ENCODE peak calls at places on chromosome 7, in nine cellular contexts. L is RWPE2; W is colonic mucosa; C is thoracic aorta; R is CD4-positive, alpha-beta T cell; Q is A549; X is cardiac muscle cell; J is heart left ventricle; O is uterus. E is an unnamed sample.

GRCh38 chr7:132393789-132394261 is 182.4 kb downstream of the PLXNA4 start:
- DNase-seq in W (no peak), C (no peak), X (peak; percentile 90), J (peak; percentile 55), L (no peak), R (no peak), O (peak; percentile 40), Q (no peak), E (no peak)

GRCh38 chr7:32670105-32670504 is 174.8 kb downstream of the AVL9 start:
- DNase-seq in X (peak; percentile 36), O (no peak), J (no peak), W (peak; percentile 68), Q (peak; percentile 94), R (no peak), C (no peak), L (no peak), E (no peak)

GRCh38 chr7:100865372-100865911 is 1.7 kb upstream of the TRIP6 start:
- DNase-seq in W (no peak), L (peak; percentile 95), O (peak; percentile 49), X (no peak), J (no peak), Q (no peak), C (no peak), R (no peak), E (peak; percentile 95)

GRCh38 chr7:94655562-94655883 is 410 bp downstream of the SGCE start:
- DNase-seq in J (no peak), W (peak; percentile 18), O (peak; percentile 15), L (no peak), R (no peak), Q (no peak), X (peak; percentile 29), C (no peak), E (no peak)

GRCh38 chr7:105841866-105842265 is 34.5 kb downstream of the ATXN7L1 start:
- DNase-seq in L (no peak), O (no peak), J (no peak), X (no peak), C (no peak), Q (no peak), W (no peak), R (no peak), E (peak; percentile 65)

GRCh38 chr7:117034851-117035462 is 81.7 kb downstream of the ST7 start:
- DNase-seq in O (no peak), R (no peak), W (no peak), J (no peak), C (no peak), L (no peak), Q (no peak), X (peak; percentile 50), E (no peak)

GRCh38 chr7:13336227-13336626 is 648.8 kb downstream of the ARL4A start:
- DNase-seq in R (no peak), J (no peak), X (peak; percentile 21), L (no peak), Q (no peak), C (no peak), W (no peak), O (no peak), E (peak; percentile 1)

GRCh38 chr7:28922618-28923331 is 35.4 kb downstream of the TRIL start:
- DNase-seq in C (no peak), X (peak; percentile 85), Q (peak; percentile 73), W (peak; percentile 75), O (peak; percentile 73), R (peak; percentile 49), J (peak; percentile 73), L (no peak), E (peak; percentile 34)

GRCh38 chr7:107597582-107597916 is 17.5 kb downstream of the BCAP29 start:
- DNase-seq in X (no peak), O (no peak), R (no peak), Q (no peak), W (no peak), J (no peak), C (no peak), L (no peak), E (no peak)

GRCh38 chr7:103447073-103447960 is 1.3 kb upstream of the SLC26A5 start:
- DNase-seq in J (no peak), C (no peak), X (peak; percentile 60), O (no peak), L (no peak), Q (peak; percentile 65), W (peak; percentile 60), R (peak; percentile 8), E (peak; percentile 69)

GRCh38 chr7:50822110-50822509 is 39.4 kb upstream of the GRB10 start:
- DNase-seq in W (no peak), C (no peak), R (no peak), J (no peak), X (no peak), Q (peak; percentile 41), L (no peak), O (no peak), E (no peak)
- H3K27ac ChIP-seq in W (no peak overlapping the region), C (no peak overlapping the region), R (no peak overlapping the region), J (no peak overlapping the region), X (no peak overlapping the region), Q (peak overlapping the region; percentile 77), L (no peak overlapping the region), O (no peak overlapping the region), E (no peak overlapping the region)

GRCh38 chr7:75579899-75580298 is 87.8 kb downstream of the SPDYE5 start:
- DNase-seq in L (no peak), W (no peak), R (no peak), O (no peak), C (no peak), Q (no peak), X (no peak), J (no peak), E (no peak)
- TF ChIP-seq CTCF in L (no peak), W (no peak), R (no peak), O (no peak), C (no peak), Q (no peak), X (no peak), J (no peak), E (no peak)

GRCh38 chr7:151482883-151483699 is 36.6 kb downstream of the RHEB start:
- DNase-seq in Q (no peak), R (no peak), L (no peak), W (no peak), X (no peak), J (no peak), C (no peak), O (no peak), E (no peak)

GRCh38 chr7:151485006-151485732 is 34.5 kb downstream of the RHEB start:
- DNase-seq in W (no peak), X (peak; percentile 77), R (no peak), L (no peak), Q (peak; percentile 69), O (peak; percentile 39), J (no peak), C (no peak), E (peak; percentile 41)

GRCh38 chr7:151483700-151483960 is 36.1 kb downstream of the RHEB start:
- DNase-seq in R (no peak), J (no peak), C (no peak), W (no peak), L (no peak), X (no peak), O (no peak), Q (no peak), E (no peak)

GRCh38 chr7:151477867-151478266 is 37.9 kb upstream of the CRYGN start:
- DNase-seq in C (no peak), J (no peak), Q (no peak), W (no peak), R (no peak), X (no peak), L (no peak), O (no peak), E (no peak)

DNA sequence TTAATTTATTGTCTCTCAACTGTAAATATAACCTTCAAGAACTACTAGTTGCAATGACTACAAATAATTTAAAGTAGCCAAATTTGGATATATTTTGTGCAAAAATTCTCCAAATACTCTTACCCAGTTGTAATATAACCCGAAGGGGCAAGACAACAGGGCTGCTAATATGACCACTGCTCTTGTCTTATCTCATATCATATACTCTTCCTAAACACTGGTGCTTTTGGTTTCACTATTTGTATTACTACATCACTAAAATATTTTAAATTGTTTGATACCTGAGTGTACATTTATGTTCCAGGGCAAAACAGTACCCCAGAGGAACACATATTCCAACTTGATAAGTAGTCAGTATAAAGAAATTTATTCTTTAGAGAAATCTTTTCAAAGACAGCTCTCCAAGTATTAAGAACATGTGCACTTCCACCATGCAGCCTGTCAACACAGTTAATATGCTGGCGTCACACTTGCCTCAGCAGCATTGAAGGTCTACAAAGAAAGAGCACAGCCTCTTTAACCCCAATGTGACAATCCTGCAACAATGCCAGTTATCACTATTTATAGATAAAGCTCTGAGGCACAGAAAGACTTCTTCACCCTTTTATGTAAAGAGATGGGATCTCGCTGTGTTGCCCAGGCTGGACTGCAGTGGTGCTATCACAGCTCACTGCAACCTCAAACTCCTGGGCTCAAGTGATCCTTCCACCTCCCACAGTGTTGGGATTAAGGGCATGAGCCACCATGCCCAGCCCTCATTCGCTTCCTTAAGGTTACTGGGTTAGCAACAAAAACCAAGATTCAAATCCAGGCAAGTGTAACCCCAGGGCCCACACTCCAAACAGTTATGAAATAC is 37.8 kb downstream of the RHEB start:
- DNase-seq in W (no peak), Q (no peak), O (no peak), R (no peak), C (no peak), L (no peak), J (no peak), X (no peak), E (no peak)
- H3K27ac ChIP-seq in W (no peak overlapping the region), Q (no peak overlapping the region), O (no peak overlapping the region), R (no peak overlapping the region), C (no peak overlapping the region), L (no peak overlapping the region), J (peak overlapping the region; percentile 59), X (peak overlapping the region; percentile 79), E (no peak overlapping the region)

GRCh38 chr7:140696679-140697446 is at the start of gene NDUFB2:
- DNase-seq in W (peak; percentile 85), X (peak; percentile 84), O (peak; percentile 76), Q (peak; percentile 91), J (peak; percentile 88), L (peak; percentile 80), C (no peak), R (peak; percentile 67), E (peak; percentile 55)
- TF ChIP-seq CTCF in W (no peak), X (no peak), O (no peak), Q (no peak), J (no peak), L (no peak), C (peak; percentile 7), R (no peak), E (no peak)

GRCh38 chr7:102404005-102404861 is 8.1 kb downstream of the PRKRIP1 start:
- DNase-seq in Q (peak; percentile 80), J (no peak), W (peak; percentile 26), L (no peak), R (peak; percentile 24), C (no peak), X (peak; percentile 64), O (no peak), E (peak; percentile 59)
- H3K27ac ChIP-seq in Q (no peak overlapping the region), J (no peak overlapping the region), W (no peak overlapping the region), L (no peak overlapping the region), R (no peak overlapping the region), C (no peak overlapping the region), X (peak overlapping the region; percentile 39), O (no peak overlapping the region), E (peak overlapping the region; percentile 3)